ENCODE peak calls at places on chromosomes 2 and 18, in five cellular contexts. One of them, this sample, is unnamed.

GRCh38 chr18:3062798-3063563 is 50.0 kb upstream of the LPIN2 start:
- DNase-seq in H1: no peak
- DNase-seq in stomach: peak
- DNase-seq in A549: peak
- DNase-seq in tibial nerve: peak
- DNase-seq in this sample: no peak

GRCh38 chr2:46315103-46315890 is 18.1 kb downstream of the EPAS1 start:
- DNase-seq in tibial nerve: peak
- DNase-seq in H1: no peak
- DNase-seq in stomach: peak
- DNase-seq in A549: peak
- DNase-seq in this sample: peak

GRCh38 chr18:58638446-58638845 is 9.6 kb upstream of the ALPK2 start:
- DNase-seq in tibial nerve: no peak
- DNase-seq in A549: no peak
- DNase-seq in stomach: no peak
- DNase-seq in H1: no peak
- DNase-seq in this sample: no peak

GRCh38 chr2:208315081-208315788 is 49.2 kb downstream of the PIKFYVE start:
- DNase-seq in tibial nerve: no peak
- DNase-seq in A549: peak
- DNase-seq in stomach: no peak
- DNase-seq in H1: no peak
- DNase-seq in this sample: no peak

GRCh38 chr2:233399306-233400225 is 45.3 kb downstream of the DGKD start:
- DNase-seq in tibial nerve: no peak
- DNase-seq in A549: no peak
- DNase-seq in stomach: peak
- DNase-seq in H1: no peak
- DNase-seq in this sample: no peak

GRCh38 chr2:6917761-6918421 is 679 bp downstream of the RNF144A start:
- DNase-seq in H1: no peak
- DNase-seq in stomach: no peak
- DNase-seq in tibial nerve: no peak
- DNase-seq in A549: no peak
- DNase-seq in this sample: no peak

GRCh38 chr2:218981390-218982311 is 3.3 kb downstream of the FEV start:
- DNase-seq in A549: peak
- DNase-seq in H1: no peak
- DNase-seq in tibial nerve: no peak
- DNase-seq in stomach: peak
- DNase-seq in this sample: no peak

GRCh38 chr2:101346909-101347308 is 38.4 kb upstream of the RNF149 start:
- DNase-seq in H1: no peak
- DNase-seq in tibial nerve: no peak
- DNase-seq in stomach: no peak
- DNase-seq in A549: no peak
- DNase-seq in this sample: no peak

GRCh38 chr2:38176619-38177021 is 100.7 kb upstream of the CYP1B1 start:
- DNase-seq in H1: no peak
- DNase-seq in tibial nerve: no peak
- DNase-seq in A549: no peak
- DNase-seq in stomach: no peak
- DNase-seq in this sample: peak

GRCh38 chr2:221676566-221677172 is 104.6 kb upstream of the EPHA4 start:
- DNase-seq in A549: no peak
- DNase-seq in H1: no peak
- DNase-seq in tibial nerve: no peak
- DNase-seq in stomach: no peak
- DNase-seq in this sample: no peak

GRCh38 chr2:60532421-60532820 is 21.0 kb downstream of the BCL11A start:
- DNase-seq in stomach: no peak
- DNase-seq in A549: no peak
- DNase-seq in H1: no peak
- DNase-seq in tibial nerve: no peak
- DNase-seq in this sample: no peak

DNA sequence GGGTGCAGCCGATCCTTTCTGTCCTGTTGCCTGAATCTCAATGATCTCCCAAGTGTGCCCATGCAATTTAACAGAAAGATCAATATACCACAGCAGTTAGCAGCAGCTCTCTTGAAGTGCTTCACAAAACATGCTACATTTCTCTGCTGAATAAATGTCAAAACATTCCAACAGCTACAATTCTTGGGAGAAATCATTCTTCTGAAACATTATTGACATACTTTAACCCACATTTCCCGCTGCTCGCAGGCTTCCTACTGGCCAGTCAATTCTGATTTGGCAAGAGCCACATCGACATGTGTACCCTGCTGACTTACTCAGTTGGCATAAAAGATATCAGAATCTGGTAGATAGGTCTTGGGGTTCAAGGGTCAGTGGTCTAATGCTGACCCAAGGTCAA is 907.7 kb downstream of the TMEM182 start:
- DNase-seq in A549: no peak
- DNase-seq in stomach: no peak
- DNase-seq in H1: no peak
- DNase-seq in tibial nerve: no peak
- DNase-seq in this sample: no peak
- TF ChIP-seq EP300 in A549: no peak
- TF ChIP-seq EP300 in stomach: no peak
- TF ChIP-seq EP300 in H1: no peak
- TF ChIP-seq EP300 in tibial nerve: no peak
- TF ChIP-seq EP300 in this sample: no peak

GRCh38 chr18:23451491-23451890 is 1.6 kb upstream of the RIOK3 start:
- DNase-seq in tibial nerve: no peak
- DNase-seq in A549: no peak
- DNase-seq in H1: no peak
- DNase-seq in stomach: no peak
- DNase-seq in this sample: no peak
- TF ChIP-seq CTCF in tibial nerve: no peak
- TF ChIP-seq CTCF in A549: no peak
- TF ChIP-seq CTCF in H1: no peak
- TF ChIP-seq CTCF in stomach: no peak
- TF ChIP-seq CTCF in this sample: no peak

DNA sequence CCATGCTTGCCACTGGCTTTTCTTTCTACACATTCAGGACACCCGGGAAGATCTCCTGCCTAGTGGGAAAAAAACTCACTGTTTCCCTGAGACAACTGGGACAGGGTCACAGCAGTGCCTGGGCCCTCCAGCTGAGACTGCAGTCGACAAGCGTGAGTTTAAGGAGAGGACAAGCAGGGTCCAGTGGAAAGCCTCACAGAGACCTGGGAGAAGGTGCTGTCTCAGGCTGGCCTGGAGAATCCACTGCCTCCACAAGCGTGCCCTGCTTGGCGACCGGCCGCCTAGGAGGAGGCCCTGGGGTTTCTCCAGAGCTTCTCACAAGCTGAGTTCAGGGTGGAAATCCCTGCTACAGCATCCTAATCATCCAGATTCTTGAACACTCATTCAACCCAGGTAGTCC is 519.6 kb upstream of the RAB6C start:
- DNase-seq in stomach: no peak
- DNase-seq in tibial nerve: no peak
- DNase-seq in H1: no peak
- DNase-seq in A549: no peak
- DNase-seq in this sample: no peak
- TF ChIP-seq EP300 in stomach: no peak
- TF ChIP-seq EP300 in tibial nerve: no peak
- TF ChIP-seq EP300 in H1: no peak
- TF ChIP-seq EP300 in A549: no peak
- TF ChIP-seq EP300 in this sample: no peak

DNA sequence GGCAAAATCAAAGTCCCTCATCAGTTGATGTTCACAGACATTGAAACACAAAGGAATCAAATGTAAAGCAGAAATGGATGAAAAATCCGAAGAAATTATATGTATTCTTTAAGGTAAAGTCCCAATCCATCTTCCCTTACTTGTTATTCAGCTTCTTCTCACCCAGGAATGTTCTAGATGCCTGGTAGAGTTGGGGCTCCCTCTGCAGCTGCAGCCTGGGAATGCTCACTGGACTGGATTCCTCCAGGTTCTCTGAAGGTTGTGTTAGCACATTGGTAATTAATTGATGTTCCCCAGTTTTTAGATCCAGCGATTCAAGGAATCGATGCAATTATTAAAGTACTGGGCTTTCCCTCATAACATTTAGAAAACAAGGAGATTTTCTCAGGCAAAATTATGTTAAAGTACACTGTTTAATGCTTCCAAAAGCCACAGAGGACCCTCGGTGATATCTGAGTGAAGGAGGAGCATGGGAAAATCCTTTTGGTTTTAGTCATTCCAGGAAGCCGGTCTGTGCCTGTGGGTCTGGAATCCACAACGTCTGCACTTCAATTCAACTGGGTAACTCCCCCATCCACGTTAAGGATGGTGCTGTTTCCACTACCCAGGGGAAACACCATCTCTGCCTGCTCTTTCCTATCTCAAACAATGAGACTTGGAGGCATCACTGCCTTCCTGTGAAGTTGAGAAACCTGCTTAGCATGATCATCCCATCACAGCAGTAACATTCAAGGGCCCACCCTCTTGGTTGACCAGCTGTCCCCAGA is 22.0 kb downstream of the NTSR2 start:
- DNase-seq in H1: no peak
- DNase-seq in stomach: no peak
- DNase-seq in A549: no peak
- DNase-seq in tibial nerve: no peak
- DNase-seq in this sample: no peak
- TF ChIP-seq CTCF in H1: peak
- TF ChIP-seq CTCF in stomach: no peak
- TF ChIP-seq CTCF in A549: no peak
- TF ChIP-seq CTCF in tibial nerve: no peak
- TF ChIP-seq CTCF in this sample: no peak

GRCh38 chr2:16855183-16855582 is 189.5 kb upstream of the CYRIA start:
- DNase-seq in A549: no peak
- DNase-seq in H1: no peak
- DNase-seq in tibial nerve: no peak
- DNase-seq in stomach: no peak
- DNase-seq in this sample: no peak

GRCh38 chr2:16861154-16861929 is 195.7 kb upstream of the CYRIA start:
- DNase-seq in A549: peak
- DNase-seq in tibial nerve: no peak
- DNase-seq in H1: no peak
- DNase-seq in stomach: no peak
- DNase-seq in this sample: no peak

GRCh38 chr2:16862474-16862873 is 196.8 kb upstream of the CYRIA start:
- DNase-seq in H1: no peak
- DNase-seq in stomach: no peak
- DNase-seq in tibial nerve: no peak
- DNase-seq in A549: no peak
- DNase-seq in this sample: no peak

DNA sequence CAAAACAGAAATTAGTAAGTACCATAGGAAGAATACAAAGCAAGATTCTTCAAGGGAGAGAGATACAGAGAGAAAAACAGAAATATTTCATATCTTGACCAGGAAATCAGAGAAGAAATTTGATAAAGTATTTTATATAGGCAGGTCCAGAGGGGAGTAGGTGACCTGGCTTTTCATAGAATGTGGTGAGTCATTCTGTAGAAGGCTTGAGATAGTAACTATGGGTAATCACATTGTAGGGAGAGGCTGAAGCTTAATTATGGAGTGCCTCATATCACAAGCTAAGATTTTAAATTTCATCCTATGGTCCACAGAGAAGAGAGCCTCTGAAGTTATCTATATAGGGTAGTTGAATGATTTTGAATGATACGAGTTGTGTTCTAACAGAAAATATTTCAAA is 195.0 kb upstream of the CYRIA start:
- DNase-seq in A549: no peak
- DNase-seq in stomach: no peak
- DNase-seq in tibial nerve: no peak
- DNase-seq in H1: no peak
- DNase-seq in this sample: no peak
- TF ChIP-seq EP300 in A549: no peak
- TF ChIP-seq EP300 in stomach: no peak
- TF ChIP-seq EP300 in tibial nerve: no peak
- TF ChIP-seq EP300 in H1: no peak
- TF ChIP-seq EP300 in this sample: no peak

GRCh38 chr2:22903616-22904015 is 481.4 kb upstream of the KLHL29 start:
- DNase-seq in tibial nerve: no peak
- DNase-seq in stomach: no peak
- DNase-seq in H1: no peak
- DNase-seq in A549: no peak
- DNase-seq in this sample: no peak

GRCh38 chr2:22901471-22901870 is 483.5 kb upstream of the KLHL29 start:
- DNase-seq in A549: no peak
- DNase-seq in H1: no peak
- DNase-seq in tibial nerve: no peak
- DNase-seq in stomach: no peak
- DNase-seq in this sample: no peak

GRCh38 chr2:22902662-22903165 is 482.3 kb upstream of the KLHL29 start:
- DNase-seq in H1: no peak
- DNase-seq in A549: no peak
- DNase-seq in stomach: no peak
- DNase-seq in tibial nerve: no peak
- DNase-seq in this sample: no peak

GRCh38 chr2:22907330-22907729 is 477.6 kb upstream of the KLHL29 start:
- DNase-seq in H1: no peak
- DNase-seq in A549: no peak
- DNase-seq in stomach: no peak
- DNase-seq in tibial nerve: no peak
- DNase-seq in this sample: peak

GRCh38 chr2:22904126-22904684 is 480.8 kb upstream of the KLHL29 start:
- DNase-seq in tibial nerve: no peak
- DNase-seq in H1: peak
- DNase-seq in A549: peak
- DNase-seq in stomach: peak
- DNase-seq in this sample: peak
- TF ChIP-seq CTCF in tibial nerve: no peak
- TF ChIP-seq CTCF in H1: peak
- TF ChIP-seq CTCF in A549: peak
- TF ChIP-seq CTCF in stomach: no peak
- TF ChIP-seq CTCF in this sample: no peak

DNA sequence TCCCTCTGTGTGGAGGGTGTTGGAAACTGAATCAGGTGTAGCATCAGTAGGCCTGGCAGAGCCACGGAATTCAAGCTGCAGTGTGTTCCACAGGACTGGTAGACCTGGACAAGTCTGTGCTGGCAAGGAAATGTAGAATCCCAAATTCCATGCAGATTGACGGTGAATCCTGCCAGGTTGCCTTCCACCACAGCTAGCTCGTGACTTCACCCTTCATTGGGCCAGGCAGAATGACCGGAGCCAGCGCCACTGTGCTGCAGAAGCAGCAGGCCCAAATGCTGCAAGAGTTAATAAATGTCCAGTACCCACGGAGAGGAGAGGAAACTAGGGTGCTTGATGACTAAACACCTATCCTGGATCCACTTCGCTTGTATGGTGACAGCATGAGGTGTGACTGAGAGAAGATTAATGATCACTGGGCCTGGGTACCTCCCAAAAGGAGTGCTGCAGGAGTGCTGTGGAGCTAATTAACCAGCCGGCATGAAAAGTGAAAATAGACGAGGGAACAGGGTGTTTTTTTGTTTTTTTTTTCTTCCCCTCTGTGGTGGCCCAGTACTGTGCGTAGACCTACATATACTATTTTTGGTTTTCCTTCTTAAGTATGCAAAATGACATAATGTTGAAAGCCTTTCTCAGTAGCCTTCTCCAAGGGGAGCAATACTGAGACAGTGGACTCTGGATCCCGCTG is 122.2 kb downstream of the TANC1 start:
- DNase-seq in stomach: no peak
- DNase-seq in tibial nerve: no peak
- DNase-seq in H1: no peak
- DNase-seq in A549: no peak
- DNase-seq in this sample: no peak
- TF ChIP-seq EP300 in stomach: no peak
- TF ChIP-seq EP300 in tibial nerve: no peak
- TF ChIP-seq EP300 in H1: no peak
- TF ChIP-seq EP300 in A549: no peak
- TF ChIP-seq EP300 in this sample: no peak

This sample was measured in upper lobe of left lung.